ENCODE peak calls at places on chromosomes 2 and 18, in four cellular contexts. K is memory B cell, V is spleen, A is HFF-Myc. I is an unnamed sample.

GRCh38 chr18:73153271-73153670 is 285.5 kb upstream of the NETO1 start:
- DNase-seq in K (no peak), A (peak), V (no peak), I (no peak)

GRCh38 chr2:239194731-239195317 is 206.0 kb downstream of the HDAC4 start:
- DNase-seq in A (no peak), K (no peak), V (no peak), I (no peak)

GRCh38 chr18:68721681-68722583 is 7.0 kb upstream of the TMX3 start:
- DNase-seq in K (no peak), V (no peak), A (no peak), I (no peak)

GRCh38 chr2:145755019-145755837 is 1235.3 kb upstream of the ZEB2 start:
- DNase-seq in A (no peak), V (no peak), K (no peak), I (no peak)

GRCh38 chr2:162678551-162678950 is 160.0 kb downstream of the KCNH7 start:
- DNase-seq in V (no peak), A (no peak), K (no peak), I (no peak)

GRCh38 chr2:64295326-64296149 is 151.3 kb upstream of the PELI1 start:
- DNase-seq in V (no peak), K (no peak), A (no peak), I (no peak)

GRCh38 chr2:62196278-62196901 is 475 bp downstream of the B3GNT2 start:
- DNase-seq in A (no peak), K (no peak), V (peak), I (no peak)

GRCh38 chr2:144796956-144797355 is 277.0 kb upstream of the ZEB2 start:
- DNase-seq in A (no peak), V (no peak), K (no peak), I (no peak)

GRCh38 chr2:163778045-163778753 is 42.4 kb upstream of the FIGN start:
- DNase-seq in V (no peak), A (peak), K (no peak), I (no peak)

GRCh38 chr2:72193723-72194122 is 46.1 kb upstream of the CYP26B1 start:
- DNase-seq in K (no peak), V (no peak), A (no peak), I (no peak)

GRCh38 chr2:230796280-230796862 is 68.4 kb upstream of the ITM2C start:
- DNase-seq in A (no peak), K (no peak), V (no peak), I (no peak)

GRCh38 chr18:11859903-11860407 is 8.7 kb downstream of the CHMP1B start:
- DNase-seq in V (peak), A (no peak), K (no peak), I (no peak)